ENCODE peak calls at places on chromosomes 7 and 10, in eight cellular contexts. One of them, this sample, is unnamed.

GRCh38 chr10:72731916-72732419 is 40.0 kb downstream of the MCU start:
- DNase-seq in HT1080: no peak
- DNase-seq in type B pancreatic cell: no peak
- DNase-seq in Peyer's patch: no peak
- DNase-seq in stimulated activated CD4-positive, alpha-beta T cell treated with anti-CD3 and anti-CD28 coated beads, TNF-alpha, amount 100 ng/mL, for 4 hours: no peak
- DNase-seq in frontal cortex: no peak
- DNase-seq in effector memory CD4-positive, alpha-beta T cell: no peak
- DNase-seq in C1 segment of cervical spinal cord: no peak
- DNase-seq in this sample: no peak

GRCh38 chr10:43120948-43121290 is 17.3 kb upstream of the CSGALNACT2 start:
- DNase-seq in C1 segment of cervical spinal cord: no peak
- DNase-seq in frontal cortex: no peak
- DNase-seq in HT1080: peak; percentile 58
- DNase-seq in Peyer's patch: peak; percentile 56
- DNase-seq in effector memory CD4-positive, alpha-beta T cell: no peak
- DNase-seq in stimulated activated CD4-positive, alpha-beta T cell treated with anti-CD3 and anti-CD28 coated beads, TNF-alpha, amount 100 ng/mL, for 4 hours: no peak
- DNase-seq in type B pancreatic cell: no peak
- DNase-seq in this sample: no peak

GRCh38 chr10:35191523-35191922 is 64.9 kb downstream of the CREM start:
- DNase-seq in Peyer's patch: no peak
- DNase-seq in type B pancreatic cell: no peak
- DNase-seq in C1 segment of cervical spinal cord: no peak
- DNase-seq in effector memory CD4-positive, alpha-beta T cell: no peak
- DNase-seq in HT1080: no peak
- DNase-seq in frontal cortex: no peak
- DNase-seq in stimulated activated CD4-positive, alpha-beta T cell treated with anti-CD3 and anti-CD28 coated beads, TNF-alpha, amount 100 ng/mL, for 4 hours: no peak
- DNase-seq in this sample: no peak

GRCh38 chr7:93897680-93898079 is 7.1 kb upstream of the TFPI2 start:
- DNase-seq in type B pancreatic cell: no peak
- DNase-seq in frontal cortex: no peak
- DNase-seq in C1 segment of cervical spinal cord: no peak
- DNase-seq in HT1080: no peak
- DNase-seq in Peyer's patch: no peak
- DNase-seq in stimulated activated CD4-positive, alpha-beta T cell treated with anti-CD3 and anti-CD28 coated beads, TNF-alpha, amount 100 ng/mL, for 4 hours: no peak
- DNase-seq in effector memory CD4-positive, alpha-beta T cell: no peak
- DNase-seq in this sample: no peak

GRCh38 chr7:43735802-43736603 is 6.7 kb upstream of the COA1 start:
- DNase-seq in C1 segment of cervical spinal cord: no peak
- DNase-seq in type B pancreatic cell: no peak
- DNase-seq in frontal cortex: no peak
- DNase-seq in effector memory CD4-positive, alpha-beta T cell: no peak
- DNase-seq in stimulated activated CD4-positive, alpha-beta T cell treated with anti-CD3 and anti-CD28 coated beads, TNF-alpha, amount 100 ng/mL, for 4 hours: no peak
- DNase-seq in HT1080: no peak
- DNase-seq in Peyer's patch: no peak
- DNase-seq in this sample: peak; percentile 80

GRCh38 chr10:38102889-38103288 is 8.8 kb downstream of the ZNF37A start:
- DNase-seq in effector memory CD4-positive, alpha-beta T cell: no peak
- DNase-seq in type B pancreatic cell: no peak
- DNase-seq in stimulated activated CD4-positive, alpha-beta T cell treated with anti-CD3 and anti-CD28 coated beads, TNF-alpha, amount 100 ng/mL, for 4 hours: no peak
- DNase-seq in frontal cortex: no peak
- DNase-seq in C1 segment of cervical spinal cord: no peak
- DNase-seq in HT1080: no peak
- DNase-seq in Peyer's patch: no peak
- DNase-seq in this sample: no peak

GRCh38 chr7:16881809-16882208 is at the start of gene AGR3:
- DNase-seq in HT1080: no peak
- DNase-seq in type B pancreatic cell: no peak
- DNase-seq in effector memory CD4-positive, alpha-beta T cell: no peak
- DNase-seq in Peyer's patch: no peak
- DNase-seq in stimulated activated CD4-positive, alpha-beta T cell treated with anti-CD3 and anti-CD28 coated beads, TNF-alpha, amount 100 ng/mL, for 4 hours: no peak
- DNase-seq in C1 segment of cervical spinal cord: no peak
- DNase-seq in frontal cortex: no peak
- DNase-seq in this sample: no peak

GRCh38 chr10:16816830-16817124 is 447 bp downstream of the RSU1 start:
- DNase-seq in stimulated activated CD4-positive, alpha-beta T cell treated with anti-CD3 and anti-CD28 coated beads, TNF-alpha, amount 100 ng/mL, for 4 hours: no peak
- DNase-seq in type B pancreatic cell: no peak
- DNase-seq in HT1080: no peak
- DNase-seq in Peyer's patch: no peak
- DNase-seq in frontal cortex: no peak
- DNase-seq in C1 segment of cervical spinal cord: no peak
- DNase-seq in effector memory CD4-positive, alpha-beta T cell: no peak
- DNase-seq in this sample: no peak

GRCh38 chr7:42673951-42674350 is 237.9 kb downstream of the C7orf25 start:
- DNase-seq in HT1080: no peak
- DNase-seq in frontal cortex: no peak
- DNase-seq in effector memory CD4-positive, alpha-beta T cell: no peak
- DNase-seq in Peyer's patch: no peak
- DNase-seq in type B pancreatic cell: no peak
- DNase-seq in C1 segment of cervical spinal cord: no peak
- DNase-seq in stimulated activated CD4-positive, alpha-beta T cell treated with anti-CD3 and anti-CD28 coated beads, TNF-alpha, amount 100 ng/mL, for 4 hours: no peak
- DNase-seq in this sample: no peak

This sample was measured in H4.